ENCODE peak calls at places on chromosome 17, in six cellular contexts. Q, F, E, D, I and M are unnamed samples.

GRCh38 chr17:64256913-64257807 is 5.9 kb downstream of the TEX2 start:
- DNase-seq in E (no peak), I (no peak), F (no peak), Q (peak), D (no peak), M (no peak)

GRCh38 chr17:65797809-65798208 is 236.4 kb upstream of the AXIN2 start:
- DNase-seq in I (no peak), E (peak), F (peak), D (no peak), Q (no peak), M (no peak)

GRCh38 chr17:65198653-65199382 is 61.6 kb downstream of the RGS9 start:
- DNase-seq in E (peak), I (peak), D (peak), F (no peak), Q (peak), M (no peak)

GRCh38 chr17:28812980-28813377 is 29.6 kb downstream of the FAM222B start:
- DNase-seq in D (peak), E (no peak), F (no peak), Q (no peak), I (no peak), M (no peak)

GRCh38 chr17:32141690-32142037 is 638 bp upstream of the RHOT1 start:
- DNase-seq in Q (no peak), I (no peak), F (no peak), E (no peak), D (no peak), M (no peak)

GRCh38 chr17:2390199-2390880 is 10.5 kb downstream of the MNT start:
- DNase-seq in D (peak), F (no peak), E (no peak), Q (no peak), I (no peak), M (no peak)

GRCh38 chr17:71378741-71379140 is 742.1 kb upstream of the SOX9 start:
- DNase-seq in I (no peak), F (no peak), E (no peak), D (no peak), Q (no peak), M (no peak)

GRCh38 chr17:35988164-35988563 is 1.6 kb upstream of the CCL14 start:
- DNase-seq in F (no peak), Q (no peak), I (no peak), D (no peak), E (no peak), M (no peak)

GRCh38 chr17:42119301-42119700 is 1.9 kb downstream of the KAT2A start:
- DNase-seq in Q (no peak), I (no peak), F (no peak), E (no peak), D (no peak), M (no peak)

GRCh38 chr17:57757735-57758134 is 12.6 kb upstream of the CCDC182 start:
- DNase-seq in Q (no peak), F (no peak), D (no peak), E (no peak), I (no peak), M (no peak)

GRCh38 chr17:13735861-13736260 is 134.1 kb upstream of the HS3ST3A1 start:
- DNase-seq in F (no peak), Q (no peak), D (no peak), I (peak), E (no peak), M (no peak)

GRCh38 chr17:28247671-28248556 is 71.1 kb upstream of the TMEM97 start:
- DNase-seq in E (no peak), Q (no peak), D (no peak), F (peak), I (no peak), M (no peak)

GRCh38 chr17:1949754-1950153 is 75.4 kb downstream of the RTN4RL1 start:
- DNase-seq in D (no peak), F (no peak), E (no peak), I (no peak), Q (no peak), M (no peak)

GRCh38 chr17:1695365-1695764 is 10.7 kb upstream of the PRPF8 start:
- DNase-seq in E (no peak), D (no peak), I (no peak), Q (no peak), F (no peak), M (no peak)

GRCh38 chr17:52157161-52157560 is 1.4 kb downstream of the CA10 start:
- DNase-seq in I (no peak), E (no peak), Q (no peak), D (no peak), F (no peak), M (no peak)

GRCh38 chr17:16002708-16003265 is 3.2 kb downstream of the TTC19 start:
- DNase-seq in F (no peak), D (no peak), E (no peak), I (no peak), Q (no peak), M (no peak)

GRCh38 chr17:15213381-15214087 is 51.6 kb downstream of the PMP22 start:
- DNase-seq in F (no peak), I (peak), D (peak), E (peak), Q (no peak), M (no peak)

GRCh38 chr17:73228748-73229236 is 32.9 kb downstream of the CPSF4L start:
- DNase-seq in E (peak), I (peak), F (no peak), D (peak), Q (peak), M (no peak)

GRCh38 chr17:19309701-19310100 is 52.8 kb downstream of the B9D1 start:
- DNase-seq in E (no peak), I (no peak), Q (no peak), D (no peak), F (no peak), M (peak)

GRCh38 chr17:59807892-59808509 is 84.7 kb downstream of the TUBD1 start:
- DNase-seq in E (no peak), F (no peak), I (no peak), D (peak), Q (peak), M (no peak)

GRCh38 chr17:81086789-81087551 is 52.0 kb downstream of the BAIAP2 start:
- DNase-seq in E (no peak), D (no peak), Q (no peak), I (no peak), F (no peak), M (no peak)

GRCh38 chr17:2083613-2084128 is 28.8 kb downstream of the HIC1 start:
- DNase-seq in E (no peak), Q (no peak), I (no peak), D (no peak), F (no peak), M (no peak)

GRCh38 chr17:7443499-7444485 is 1.1 kb upstream of the CHRNB1 start:
- DNase-seq in D (peak), Q (peak), I (no peak), F (no peak), E (no peak), M (no peak)

GRCh38 chr17:6458416-6458950 is 14.2 kb downstream of the PIMREG start:
- DNase-seq in Q (no peak), D (no peak), E (no peak), I (no peak), F (no peak), M (peak)

GRCh38 chr17:39001703-39002637 is 34.8 kb upstream of the FBXO47 start:
- DNase-seq in Q (peak), I (peak), E (no peak), D (peak), F (peak), M (peak)

GRCh38 chr17:45257115-45257514 is 4.8 kb downstream of the SPATA32 start:
- DNase-seq in D (no peak), F (no peak), E (no peak), I (no peak), Q (no peak), M (no peak)

GRCh38 chr17:15411556-15412198 is 55.7 kb downstream of the CDRT4 start:
- DNase-seq in E (no peak), I (no peak), Q (no peak), D (peak), F (no peak), M (no peak)

GRCh38 chr17:40931311-40931710 is 6.1 kb downstream of the KRT23 start:
- DNase-seq in E (no peak), F (no peak), D (no peak), Q (no peak), I (no peak), M (no peak)

GRCh38 chr17:77884019-77884418 is 74.5 kb upstream of the TNRC6C start:
- DNase-seq in E (peak), I (peak), Q (peak), F (peak), D (peak), M (peak)

GRCh38 chr17:72730091-72730490 is 362.4 kb downstream of the SLC39A11 start:
- DNase-seq in Q (no peak), I (no peak), D (peak), E (no peak), F (no peak), M (no peak)

GRCh38 chr17:34582901-34583245 is 3.5 kb downstream of the TMEM132E start:
- DNase-seq in Q (no peak), F (no peak), I (no peak), D (no peak), E (no peak), M (no peak)

GRCh38 chr17:34581446-34582184 is 2.2 kb downstream of the TMEM132E start:
- DNase-seq in F (no peak), I (no peak), E (no peak), Q (no peak), D (no peak), M (no peak)

GRCh38 chr17:34582185-34582900 is 3.0 kb downstream of the TMEM132E start:
- DNase-seq in E (no peak), D (no peak), Q (no peak), I (no peak), F (peak), M (no peak)

GRCh38 chr17:34586346-34586846 is 7.0 kb downstream of the TMEM132E start:
- DNase-seq in F (no peak), D (no peak), E (no peak), I (no peak), Q (no peak), M (peak)

GRCh38 chr17:34584805-34585416 is 5.5 kb downstream of the TMEM132E start:
- DNase-seq in F (no peak), I (peak), D (peak), Q (peak), E (peak), M (peak)
- TF ChIP-seq CTCF in F (no peak), I (peak), D (no peak), Q (no peak), E (peak), M (no peak)

GRCh38 chr17:74737299-74738050 is 419 bp downstream of the RAB37 start:
- DNase-seq in F (peak), I (no peak), D (no peak), E (peak), Q (no peak), M (peak)
- TF ChIP-seq CTCF in F (no peak), I (peak), D (peak), E (peak), Q (peak), M (peak)

GRCh38 chr17:82912571-82913089 is 72.8 kb upstream of the ZNF750 start:
- DNase-seq in F (no peak), I (no peak), E (no peak), D (no peak), Q (no peak), M (no peak)

GRCh38 chr17:82913304-82914043 is 73.7 kb upstream of the ZNF750 start:
- DNase-seq in D (no peak), E (peak), F (no peak), Q (no peak), I (no peak), M (no peak)

GRCh38 chr17:82915697-82916027 is 75.8 kb upstream of the ZNF750 start:
- DNase-seq in F (no peak), E (no peak), Q (no peak), D (no peak), I (no peak), M (no peak)

GRCh38 chr17:82915010-82915696 is 75.3 kb upstream of the ZNF750 start:
- DNase-seq in I (no peak), E (no peak), F (peak), Q (no peak), D (no peak), M (no peak)

DNA sequence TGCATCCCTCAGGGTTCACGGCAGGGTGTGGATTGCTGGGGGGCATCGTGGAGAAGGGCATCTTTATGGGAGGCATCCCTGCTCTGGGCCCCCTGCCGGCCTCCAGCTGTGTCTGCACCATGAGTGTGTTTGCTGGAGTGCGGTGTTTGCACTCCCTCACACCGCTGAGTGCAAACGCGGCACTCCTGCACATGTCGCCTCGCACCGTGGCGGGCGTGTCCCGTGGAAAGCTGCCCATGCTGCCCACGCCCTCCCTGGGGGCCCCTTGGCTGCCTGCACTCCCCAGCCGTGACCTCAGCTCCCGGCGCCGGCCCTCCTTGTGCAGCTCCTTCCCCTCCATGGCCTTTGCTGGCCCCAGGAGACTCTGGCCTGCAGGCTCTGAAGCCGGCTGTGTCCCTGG is 74.6 kb upstream of the ZNF750 start:
- DNase-seq in F (no peak), Q (no peak), E (peak), D (no peak), I (no peak), M (no peak)
- TF ChIP-seq CTCF in F (no peak), Q (no peak), E (peak), D (peak), I (no peak), M (peak)

GRCh38 chr17:49851387-49852291 is 3.8 kb upstream of the TAC4 start:
- DNase-seq in F (peak), D (peak), E (peak), Q (peak), I (peak), M (peak)
- TF ChIP-seq CTCF in F (peak), D (peak), E (peak), Q (peak), I (peak), M (peak)

GRCh38 chr17:17952691-17953090 is 19.5 kb downstream of the TOM1L2 start:
- DNase-seq in D (no peak), E (no peak), F (peak), Q (no peak), I (no peak), M (no peak)

GRCh38 chr17:17947966-17948365 is 24.2 kb downstream of the TOM1L2 start:
- DNase-seq in I (peak), F (no peak), D (no peak), E (no peak), Q (no peak), M (no peak)

GRCh38 chr17:17950347-17950746 is 21.9 kb downstream of the TOM1L2 start:
- DNase-seq in D (no peak), I (no peak), F (no peak), E (no peak), Q (no peak), M (no peak)

GRCh38 chr17:17951524-17951923 is 20.7 kb downstream of the TOM1L2 start:
- DNase-seq in Q (no peak), F (no peak), I (no peak), E (no peak), D (no peak), M (no peak)

GRCh38 chr17:17950806-17951205 is 21.4 kb downstream of the TOM1L2 start:
- DNase-seq in D (no peak), F (no peak), E (no peak), I (no peak), Q (no peak), M (no peak)
- TF ChIP-seq CTCF in D (peak), F (peak), E (peak), I (peak), Q (peak), M (no peak)